ENCODE peak calls at places on chromosome 12, in eight cellular contexts. One of them, this sample, is unnamed.
A peak's percentile ranks its signal among the peaks of the same experiment; 100 is the strongest.

GRCh38 chr12:53624956-53625355 is 1.2 kb downstream of the ATF7 start:
- DNase-seq in activated B cell treated with CpG ODN at 0.5 μM for 24 hours: no peak
- DNase-seq in MV-4-11: no peak
- DNase-seq in activated CD4-positive, alpha-beta T cell treated with anti-CD3 and anti-CD28 coated beads, Interleukin-2, amount 10 ng/mL, durations not matched to agents 7 days and 5 days: no peak
- DNase-seq in left cardiac atrium: no peak
- DNase-seq in stimulated activated CD8-positive, alpha-beta memory T cell treated with anti-CD3 and anti-CD28 coated beads, Interleukin-2, amount 100 ng/mL, for 1 hour: no peak
- DNase-seq in M059J: peak; percentile 23
- DNase-seq in A549: no peak
- DNase-seq in this sample: no peak

GRCh38 chr12:73159952-73160351 is 887.8 kb downstream of the TRHDE start:
- DNase-seq in activated B cell treated with CpG ODN at 0.5 μM for 24 hours: no peak
- DNase-seq in MV-4-11: no peak
- DNase-seq in activated CD4-positive, alpha-beta T cell treated with anti-CD3 and anti-CD28 coated beads, Interleukin-2, amount 10 ng/mL, durations not matched to agents 7 days and 5 days: no peak
- DNase-seq in left cardiac atrium: no peak
- DNase-seq in stimulated activated CD8-positive, alpha-beta memory T cell treated with anti-CD3 and anti-CD28 coated beads, Interleukin-2, amount 100 ng/mL, for 1 hour: no peak
- DNase-seq in M059J: peak; percentile 3
- DNase-seq in A549: no peak
- DNase-seq in this sample: no peak

GRCh38 chr12:75634244-75635222 is 123.1 kb upstream of the KRR1 start:
- DNase-seq in activated B cell treated with CpG ODN at 0.5 μM for 24 hours: no peak
- DNase-seq in MV-4-11: no peak
- DNase-seq in activated CD4-positive, alpha-beta T cell treated with anti-CD3 and anti-CD28 coated beads, Interleukin-2, amount 10 ng/mL, durations not matched to agents 7 days and 5 days: no peak
- DNase-seq in left cardiac atrium: no peak
- DNase-seq in stimulated activated CD8-positive, alpha-beta memory T cell treated with anti-CD3 and anti-CD28 coated beads, Interleukin-2, amount 100 ng/mL, for 1 hour: no peak
- DNase-seq in M059J: no peak
- DNase-seq in A549: no peak
- DNase-seq in this sample: no peak

GRCh38 chr12:38736821-38737220 is 168.6 kb downstream of the CPNE8 start:
- DNase-seq in activated B cell treated with CpG ODN at 0.5 μM for 24 hours: no peak
- DNase-seq in MV-4-11: no peak
- DNase-seq in activated CD4-positive, alpha-beta T cell treated with anti-CD3 and anti-CD28 coated beads, Interleukin-2, amount 10 ng/mL, durations not matched to agents 7 days and 5 days: no peak
- DNase-seq in left cardiac atrium: no peak
- DNase-seq in stimulated activated CD8-positive, alpha-beta memory T cell treated with anti-CD3 and anti-CD28 coated beads, Interleukin-2, amount 100 ng/mL, for 1 hour: no peak
- DNase-seq in M059J: no peak
- DNase-seq in A549: no peak
- DNase-seq in this sample: no peak

GRCh38 chr12:68483592-68484373 is 126.9 kb upstream of the RAP1B start:
- DNase-seq in activated B cell treated with CpG ODN at 0.5 μM for 24 hours: no peak
- DNase-seq in MV-4-11: no peak
- DNase-seq in activated CD4-positive, alpha-beta T cell treated with anti-CD3 and anti-CD28 coated beads, Interleukin-2, amount 10 ng/mL, durations not matched to agents 7 days and 5 days: no peak
- DNase-seq in left cardiac atrium: no peak
- DNase-seq in stimulated activated CD8-positive, alpha-beta memory T cell treated with anti-CD3 and anti-CD28 coated beads, Interleukin-2, amount 100 ng/mL, for 1 hour: no peak
- DNase-seq in M059J: no peak
- DNase-seq in A549: no peak
- DNase-seq in this sample: no peak

GRCh38 chr12:69433653-69434052 is 36.5 kb upstream of the FRS2 start:
- DNase-seq in activated B cell treated with CpG ODN at 0.5 μM for 24 hours: no peak
- DNase-seq in MV-4-11: no peak
- DNase-seq in activated CD4-positive, alpha-beta T cell treated with anti-CD3 and anti-CD28 coated beads, Interleukin-2, amount 10 ng/mL, durations not matched to agents 7 days and 5 days: no peak
- DNase-seq in left cardiac atrium: no peak
- DNase-seq in stimulated activated CD8-positive, alpha-beta memory T cell treated with anti-CD3 and anti-CD28 coated beads, Interleukin-2, amount 100 ng/mL, for 1 hour: no peak
- DNase-seq in M059J: no peak
- DNase-seq in A549: no peak
- DNase-seq in this sample: no peak

GRCh38 chr12:29709641-29710040 is 74.1 kb downstream of the TMTC1 start:
- DNase-seq in activated B cell treated with CpG ODN at 0.5 μM for 24 hours: no peak
- DNase-seq in MV-4-11: no peak
- DNase-seq in activated CD4-positive, alpha-beta T cell treated with anti-CD3 and anti-CD28 coated beads, Interleukin-2, amount 10 ng/mL, durations not matched to agents 7 days and 5 days: no peak
- DNase-seq in left cardiac atrium: no peak
- DNase-seq in stimulated activated CD8-positive, alpha-beta memory T cell treated with anti-CD3 and anti-CD28 coated beads, Interleukin-2, amount 100 ng/mL, for 1 hour: no peak
- DNase-seq in M059J: no peak
- DNase-seq in A549: no peak
- DNase-seq in this sample: no peak

GRCh38 chr12:15423629-15424028 is 101.3 kb downstream of the PTPRO start:
- DNase-seq in activated B cell treated with CpG ODN at 0.5 μM for 24 hours: no peak
- DNase-seq in MV-4-11: no peak
- DNase-seq in activated CD4-positive, alpha-beta T cell treated with anti-CD3 and anti-CD28 coated beads, Interleukin-2, amount 10 ng/mL, durations not matched to agents 7 days and 5 days: no peak
- DNase-seq in left cardiac atrium: no peak
- DNase-seq in stimulated activated CD8-positive, alpha-beta memory T cell treated with anti-CD3 and anti-CD28 coated beads, Interleukin-2, amount 100 ng/mL, for 1 hour: no peak
- DNase-seq in M059J: peak; percentile 13
- DNase-seq in A549: no peak
- DNase-seq in this sample: no peak

GRCh38 chr12:26523708-26524150 is 309.3 kb downstream of the ITPR2 start:
- DNase-seq in activated B cell treated with CpG ODN at 0.5 μM for 24 hours: no peak
- DNase-seq in MV-4-11: peak; percentile 97
- DNase-seq in activated CD4-positive, alpha-beta T cell treated with anti-CD3 and anti-CD28 coated beads, Interleukin-2, amount 10 ng/mL, durations not matched to agents 7 days and 5 days: no peak
- DNase-seq in left cardiac atrium: peak; percentile 91
- DNase-seq in stimulated activated CD8-positive, alpha-beta memory T cell treated with anti-CD3 and anti-CD28 coated beads, Interleukin-2, amount 100 ng/mL, for 1 hour: no peak
- DNase-seq in M059J: peak; percentile 53
- DNase-seq in A549: no peak
- DNase-seq in this sample: peak; percentile 97

GRCh38 chr12:80778005-80778541 is 61.4 kb downstream of the MYF5 start:
- DNase-seq in activated B cell treated with CpG ODN at 0.5 μM for 24 hours: no peak
- DNase-seq in MV-4-11: peak; percentile 84
- DNase-seq in activated CD4-positive, alpha-beta T cell treated with anti-CD3 and anti-CD28 coated beads, Interleukin-2, amount 10 ng/mL, durations not matched to agents 7 days and 5 days: peak; percentile 9
- DNase-seq in left cardiac atrium: peak; percentile 42
- DNase-seq in stimulated activated CD8-positive, alpha-beta memory T cell treated with anti-CD3 and anti-CD28 coated beads, Interleukin-2, amount 100 ng/mL, for 1 hour: no peak
- DNase-seq in M059J: peak; percentile 79
- DNase-seq in A549: no peak
- DNase-seq in this sample: peak; percentile 61

GRCh38 chr12:80936353-80936641 is 1.4 kb downstream of the LIN7A start:
- DNase-seq in activated B cell treated with CpG ODN at 0.5 μM for 24 hours: no peak
- DNase-seq in MV-4-11: no peak
- DNase-seq in activated CD4-positive, alpha-beta T cell treated with anti-CD3 and anti-CD28 coated beads, Interleukin-2, amount 10 ng/mL, durations not matched to agents 7 days and 5 days: no peak
- DNase-seq in left cardiac atrium: no peak
- DNase-seq in stimulated activated CD8-positive, alpha-beta memory T cell treated with anti-CD3 and anti-CD28 coated beads, Interleukin-2, amount 100 ng/mL, for 1 hour: no peak
- DNase-seq in M059J: no peak
- DNase-seq in A549: no peak
- DNase-seq in this sample: no peak

GRCh38 chr12:50248883-50249282 is 34.4 kb downstream of the LIMA1 start:
- DNase-seq in activated B cell treated with CpG ODN at 0.5 μM for 24 hours: no peak
- DNase-seq in MV-4-11: no peak
- DNase-seq in activated CD4-positive, alpha-beta T cell treated with anti-CD3 and anti-CD28 coated beads, Interleukin-2, amount 10 ng/mL, durations not matched to agents 7 days and 5 days: no peak
- DNase-seq in left cardiac atrium: no peak
- DNase-seq in stimulated activated CD8-positive, alpha-beta memory T cell treated with anti-CD3 and anti-CD28 coated beads, Interleukin-2, amount 100 ng/mL, for 1 hour: no peak
- DNase-seq in M059J: no peak
- DNase-seq in A549: no peak
- DNase-seq in this sample: no peak

GRCh38 chr12:129961111-129961510 is 57.3 kb upstream of the TMEM132D start:
- DNase-seq in activated B cell treated with CpG ODN at 0.5 μM for 24 hours: no peak
- DNase-seq in MV-4-11: no peak
- DNase-seq in activated CD4-positive, alpha-beta T cell treated with anti-CD3 and anti-CD28 coated beads, Interleukin-2, amount 10 ng/mL, durations not matched to agents 7 days and 5 days: no peak
- DNase-seq in left cardiac atrium: no peak
- DNase-seq in stimulated activated CD8-positive, alpha-beta memory T cell treated with anti-CD3 and anti-CD28 coated beads, Interleukin-2, amount 100 ng/mL, for 1 hour: no peak
- DNase-seq in M059J: peak; percentile 8
- DNase-seq in A549: no peak
- DNase-seq in this sample: no peak

GRCh38 chr12:132277961-132278360 is 51.4 kb downstream of the GALNT9 start:
- DNase-seq in activated B cell treated with CpG ODN at 0.5 μM for 24 hours: no peak
- DNase-seq in MV-4-11: no peak
- DNase-seq in activated CD4-positive, alpha-beta T cell treated with anti-CD3 and anti-CD28 coated beads, Interleukin-2, amount 10 ng/mL, durations not matched to agents 7 days and 5 days: no peak
- DNase-seq in left cardiac atrium: no peak
- DNase-seq in stimulated activated CD8-positive, alpha-beta memory T cell treated with anti-CD3 and anti-CD28 coated beads, Interleukin-2, amount 100 ng/mL, for 1 hour: no peak
- DNase-seq in M059J: no peak
- DNase-seq in A549: no peak
- DNase-seq in this sample: no peak

GRCh38 chr12:52235822-52236291 is 2.8 kb downstream of the KRT7 start:
- DNase-seq in activated B cell treated with CpG ODN at 0.5 μM for 24 hours: no peak
- DNase-seq in MV-4-11: no peak
- DNase-seq in activated CD4-positive, alpha-beta T cell treated with anti-CD3 and anti-CD28 coated beads, Interleukin-2, amount 10 ng/mL, durations not matched to agents 7 days and 5 days: no peak
- DNase-seq in left cardiac atrium: no peak
- DNase-seq in stimulated activated CD8-positive, alpha-beta memory T cell treated with anti-CD3 and anti-CD28 coated beads, Interleukin-2, amount 100 ng/mL, for 1 hour: no peak
- DNase-seq in M059J: peak; percentile 52
- DNase-seq in A549: no peak
- DNase-seq in this sample: no peak

GRCh38 chr12:19584734-19585133 is 145.4 kb downstream of the AEBP2 start:
- DNase-seq in activated B cell treated with CpG ODN at 0.5 μM for 24 hours: no peak
- DNase-seq in MV-4-11: no peak
- DNase-seq in activated CD4-positive, alpha-beta T cell treated with anti-CD3 and anti-CD28 coated beads, Interleukin-2, amount 10 ng/mL, durations not matched to agents 7 days and 5 days: no peak
- DNase-seq in left cardiac atrium: no peak
- DNase-seq in stimulated activated CD8-positive, alpha-beta memory T cell treated with anti-CD3 and anti-CD28 coated beads, Interleukin-2, amount 100 ng/mL, for 1 hour: no peak
- DNase-seq in M059J: no peak
- DNase-seq in A549: no peak
- DNase-seq in this sample: no peak

GRCh38 chr12:63362801-63363200 is 211.8 kb upstream of the AVPR1A start:
- DNase-seq in activated B cell treated with CpG ODN at 0.5 μM for 24 hours: no peak
- DNase-seq in MV-4-11: no peak
- DNase-seq in activated CD4-positive, alpha-beta T cell treated with anti-CD3 and anti-CD28 coated beads, Interleukin-2, amount 10 ng/mL, durations not matched to agents 7 days and 5 days: no peak
- DNase-seq in left cardiac atrium: no peak
- DNase-seq in stimulated activated CD8-positive, alpha-beta memory T cell treated with anti-CD3 and anti-CD28 coated beads, Interleukin-2, amount 100 ng/mL, for 1 hour: no peak
- DNase-seq in M059J: peak; percentile 43
- DNase-seq in A549: no peak
- DNase-seq in this sample: no peak

GRCh38 chr12:63098851-63099250 is 52.1 kb downstream of the AVPR1A start:
- DNase-seq in activated B cell treated with CpG ODN at 0.5 μM for 24 hours: no peak
- DNase-seq in MV-4-11: no peak
- DNase-seq in activated CD4-positive, alpha-beta T cell treated with anti-CD3 and anti-CD28 coated beads, Interleukin-2, amount 10 ng/mL, durations not matched to agents 7 days and 5 days: no peak
- DNase-seq in left cardiac atrium: no peak
- DNase-seq in stimulated activated CD8-positive, alpha-beta memory T cell treated with anti-CD3 and anti-CD28 coated beads, Interleukin-2, amount 100 ng/mL, for 1 hour: no peak
- DNase-seq in M059J: peak; percentile 21
- DNase-seq in A549: peak; percentile 8
- DNase-seq in this sample: no peak

GRCh38 chr12:59736786-59737185 is 141.0 kb downstream of the SLC16A7 start:
- DNase-seq in activated B cell treated with CpG ODN at 0.5 μM for 24 hours: no peak
- DNase-seq in MV-4-11: no peak
- DNase-seq in activated CD4-positive, alpha-beta T cell treated with anti-CD3 and anti-CD28 coated beads, Interleukin-2, amount 10 ng/mL, durations not matched to agents 7 days and 5 days: no peak
- DNase-seq in left cardiac atrium: no peak
- DNase-seq in stimulated activated CD8-positive, alpha-beta memory T cell treated with anti-CD3 and anti-CD28 coated beads, Interleukin-2, amount 100 ng/mL, for 1 hour: no peak
- DNase-seq in M059J: peak; percentile 89
- DNase-seq in A549: no peak
- DNase-seq in this sample: no peak

GRCh38 chr12:16606201-16606849 is 363 bp upstream of the LMO3 start:
- DNase-seq in activated B cell treated with CpG ODN at 0.5 μM for 24 hours: no peak
- DNase-seq in MV-4-11: no peak
- DNase-seq in activated CD4-positive, alpha-beta T cell treated with anti-CD3 and anti-CD28 coated beads, Interleukin-2, amount 10 ng/mL, durations not matched to agents 7 days and 5 days: no peak
- DNase-seq in left cardiac atrium: peak; percentile 22
- DNase-seq in stimulated activated CD8-positive, alpha-beta memory T cell treated with anti-CD3 and anti-CD28 coated beads, Interleukin-2, amount 100 ng/mL, for 1 hour: no peak
- DNase-seq in M059J: no peak
- DNase-seq in A549: no peak
- DNase-seq in this sample: no peak

GRCh38 chr12:56346663-56347062 is 8.0 kb downstream of the IL23A start:
- DNase-seq in activated B cell treated with CpG ODN at 0.5 μM for 24 hours: no peak
- DNase-seq in MV-4-11: no peak
- DNase-seq in activated CD4-positive, alpha-beta T cell treated with anti-CD3 and anti-CD28 coated beads, Interleukin-2, amount 10 ng/mL, durations not matched to agents 7 days and 5 days: no peak
- DNase-seq in left cardiac atrium: no peak
- DNase-seq in stimulated activated CD8-positive, alpha-beta memory T cell treated with anti-CD3 and anti-CD28 coated beads, Interleukin-2, amount 100 ng/mL, for 1 hour: no peak
- DNase-seq in M059J: no peak
- DNase-seq in A549: no peak
- DNase-seq in this sample: no peak

GRCh38 chr12:56257491-56258067 is 605 bp downstream of the ANKRD52 start:
- DNase-seq in activated B cell treated with CpG ODN at 0.5 μM for 24 hours: no peak
- DNase-seq in MV-4-11: no peak
- DNase-seq in activated CD4-positive, alpha-beta T cell treated with anti-CD3 and anti-CD28 coated beads, Interleukin-2, amount 10 ng/mL, durations not matched to agents 7 days and 5 days: peak; percentile 12
- DNase-seq in left cardiac atrium: no peak
- DNase-seq in stimulated activated CD8-positive, alpha-beta memory T cell treated with anti-CD3 and anti-CD28 coated beads, Interleukin-2, amount 100 ng/mL, for 1 hour: no peak
- DNase-seq in M059J: peak; percentile 49
- DNase-seq in A549: peak; percentile 63
- DNase-seq in this sample: no peak

GRCh38 chr12:119803391-119803791 is 73.7 kb downstream of the CIT start:
- DNase-seq in activated B cell treated with CpG ODN at 0.5 μM for 24 hours: no peak
- DNase-seq in MV-4-11: no peak
- DNase-seq in activated CD4-positive, alpha-beta T cell treated with anti-CD3 and anti-CD28 coated beads, Interleukin-2, amount 10 ng/mL, durations not matched to agents 7 days and 5 days: no peak
- DNase-seq in left cardiac atrium: peak; percentile 20
- DNase-seq in stimulated activated CD8-positive, alpha-beta memory T cell treated with anti-CD3 and anti-CD28 coated beads, Interleukin-2, amount 100 ng/mL, for 1 hour: no peak
- DNase-seq in M059J: no peak
- DNase-seq in A549: no peak
- DNase-seq in this sample: no peak

GRCh38 chr12:123267335-123267920 is 4.2 kb downstream of the CDK2AP1 start:
- DNase-seq in activated B cell treated with CpG ODN at 0.5 μM for 24 hours: no peak
- DNase-seq in MV-4-11: no peak
- DNase-seq in activated CD4-positive, alpha-beta T cell treated with anti-CD3 and anti-CD28 coated beads, Interleukin-2, amount 10 ng/mL, durations not matched to agents 7 days and 5 days: no peak
- DNase-seq in left cardiac atrium: no peak
- DNase-seq in stimulated activated CD8-positive, alpha-beta memory T cell treated with anti-CD3 and anti-CD28 coated beads, Interleukin-2, amount 100 ng/mL, for 1 hour: no peak
- DNase-seq in M059J: no peak
- DNase-seq in A549: no peak
- DNase-seq in this sample: no peak